ENCODE peak calls at places on chromosomes 2 and 18, in five cellular contexts. One of them, this sample, is unnamed.
A peak's percentile ranks its signal among the peaks of the same experiment; 100 is the strongest.

GRCh38 chr2:15058015-15058414 is 425.5 kb downstream of the LRATD1 start:
- DNase-seq in gastrocnemius medialis: no peak
- DNase-seq in choroid plexus epithelial cell: no peak
- DNase-seq in cardiac fibroblast: peak; percentile 1
- DNase-seq in hepatocyte: no peak
- DNase-seq in this sample: peak; percentile 10

GRCh38 chr2:109365131-109365530 is 236.1 kb downstream of the SH3RF3 start:
- DNase-seq in gastrocnemius medialis: no peak
- DNase-seq in choroid plexus epithelial cell: no peak
- DNase-seq in cardiac fibroblast: no peak
- DNase-seq in hepatocyte: no peak
- DNase-seq in this sample: no peak

GRCh38 chr2:42424033-42424432 is 63.0 kb upstream of the COX7A2L start:
- DNase-seq in gastrocnemius medialis: no peak
- DNase-seq in choroid plexus epithelial cell: peak; percentile 83
- DNase-seq in cardiac fibroblast: peak; percentile 58
- DNase-seq in hepatocyte: no peak
- DNase-seq in this sample: peak; percentile 82

GRCh38 chr2:18299423-18300212 is 260.8 kb downstream of the RDH14 start:
- DNase-seq in gastrocnemius medialis: no peak
- DNase-seq in choroid plexus epithelial cell: peak; percentile 91
- DNase-seq in cardiac fibroblast: peak; percentile 93
- DNase-seq in hepatocyte: peak; percentile 69
- DNase-seq in this sample: peak; percentile 53

GRCh38 chr2:127086800-127087737 is 19.9 kb downstream of the BIN1 start:
- DNase-seq in gastrocnemius medialis: no peak
- DNase-seq in choroid plexus epithelial cell: peak; percentile 94
- DNase-seq in cardiac fibroblast: peak; percentile 81
- DNase-seq in hepatocyte: peak; percentile 82
- DNase-seq in this sample: peak; percentile 93

GRCh38 chr2:239397856-239398470 is 2.9 kb downstream of the HDAC4 start:
- DNase-seq in gastrocnemius medialis: no peak
- DNase-seq in choroid plexus epithelial cell: no peak
- DNase-seq in cardiac fibroblast: no peak
- DNase-seq in hepatocyte: no peak
- DNase-seq in this sample: no peak

GRCh38 chr2:216799873-216800421 is 59.9 kb downstream of the TNP1 start:
- DNase-seq in gastrocnemius medialis: peak; percentile 91
- DNase-seq in choroid plexus epithelial cell: peak; percentile 15
- DNase-seq in cardiac fibroblast: no peak
- DNase-seq in hepatocyte: peak; percentile 35
- DNase-seq in this sample: peak; percentile 79

GRCh38 chr2:164903944-164904343 is 51.4 kb downstream of the SLC38A11 start:
- DNase-seq in gastrocnemius medialis: no peak
- DNase-seq in choroid plexus epithelial cell: no peak
- DNase-seq in cardiac fibroblast: no peak
- DNase-seq in hepatocyte: no peak
- DNase-seq in this sample: no peak

GRCh38 chr2:218196974-218197373 is 20.0 kb upstream of the ARPC2 start:
- DNase-seq in gastrocnemius medialis: no peak
- DNase-seq in choroid plexus epithelial cell: no peak
- DNase-seq in cardiac fibroblast: no peak
- DNase-seq in hepatocyte: no peak
- DNase-seq in this sample: no peak

GRCh38 chr18:45370190-45371010 is 244.9 kb upstream of the SLC14A2 start:
- DNase-seq in gastrocnemius medialis: no peak
- DNase-seq in choroid plexus epithelial cell: peak; percentile 1
- DNase-seq in cardiac fibroblast: no peak
- DNase-seq in hepatocyte: no peak
- DNase-seq in this sample: peak; percentile 70

GRCh38 chr2:216915548-216916128 is 55.8 kb upstream of the TNP1 start:
- DNase-seq in gastrocnemius medialis: no peak
- DNase-seq in choroid plexus epithelial cell: no peak
- DNase-seq in cardiac fibroblast: no peak
- DNase-seq in hepatocyte: no peak
- DNase-seq in this sample: no peak

GRCh38 chr2:84781942-84782716 is 98.8 kb downstream of the TRABD2A start:
- DNase-seq in gastrocnemius medialis: no peak
- DNase-seq in choroid plexus epithelial cell: peak; percentile 26
- DNase-seq in cardiac fibroblast: peak; percentile 7
- DNase-seq in hepatocyte: peak; percentile 42
- DNase-seq in this sample: no peak

GRCh38 chr2:105410554-105410953 is 11.7 kb upstream of the FHL2 start:
- DNase-seq in gastrocnemius medialis: no peak
- DNase-seq in choroid plexus epithelial cell: peak; percentile 63
- DNase-seq in cardiac fibroblast: peak; percentile 51
- DNase-seq in hepatocyte: no peak
- DNase-seq in this sample: peak; percentile 38

GRCh38 chr18:22504665-22505064 is 87.0 kb upstream of the CTAGE1 start:
- DNase-seq in gastrocnemius medialis: no peak
- DNase-seq in choroid plexus epithelial cell: no peak
- DNase-seq in cardiac fibroblast: peak; percentile 56
- DNase-seq in hepatocyte: no peak
- DNase-seq in this sample: peak; percentile 74

GRCh38 chr2:11745613-11746375 is 638 bp upstream of the LPIN1 start:
- DNase-seq in gastrocnemius medialis: no peak
- DNase-seq in choroid plexus epithelial cell: no peak
- DNase-seq in cardiac fibroblast: no peak
- DNase-seq in hepatocyte: no peak
- DNase-seq in this sample: no peak

GRCh38 chr18:36412778-36413177 is 115.3 kb downstream of the FHOD3 start:
- DNase-seq in gastrocnemius medialis: no peak
- DNase-seq in choroid plexus epithelial cell: peak; percentile 29
- DNase-seq in cardiac fibroblast: peak; percentile 56
- DNase-seq in hepatocyte: peak; percentile 28
- DNase-seq in this sample: peak; percentile 50
- TF ChIP-seq CTCF in gastrocnemius medialis: no peak
- TF ChIP-seq CTCF in choroid plexus epithelial cell: peak; percentile 59
- TF ChIP-seq CTCF in cardiac fibroblast: peak; percentile 63
- TF ChIP-seq CTCF in hepatocyte: peak; percentile 25
- TF ChIP-seq CTCF in this sample: peak; percentile 61

GRCh38 chr2:111118455-111119003 is 2.2 kb upstream of the BCL2L11 start:
- DNase-seq in gastrocnemius medialis: no peak
- DNase-seq in choroid plexus epithelial cell: no peak
- DNase-seq in cardiac fibroblast: no peak
- DNase-seq in hepatocyte: peak; percentile 18
- DNase-seq in this sample: no peak

GRCh38 chr2:111119004-111119846 is 1.5 kb upstream of the BCL2L11 start:
- DNase-seq in gastrocnemius medialis: no peak
- DNase-seq in choroid plexus epithelial cell: peak; percentile 24
- DNase-seq in cardiac fibroblast: no peak
- DNase-seq in hepatocyte: peak; percentile 48
- DNase-seq in this sample: no peak

GRCh38 chr2:111116016-111116746 is 4.5 kb upstream of the BCL2L11 start:
- DNase-seq in gastrocnemius medialis: no peak
- DNase-seq in choroid plexus epithelial cell: peak; percentile 11
- DNase-seq in cardiac fibroblast: no peak
- DNase-seq in hepatocyte: no peak
- DNase-seq in this sample: no peak

GRCh38 chr2:111116843-111117665 is 3.7 kb upstream of the BCL2L11 start:
- DNase-seq in gastrocnemius medialis: peak; percentile 56
- DNase-seq in choroid plexus epithelial cell: peak; percentile 82
- DNase-seq in cardiac fibroblast: peak; percentile 75
- DNase-seq in hepatocyte: peak; percentile 88
- DNase-seq in this sample: peak; percentile 66

GRCh38 chr2:111117666-111118454 is 2.9 kb upstream of the BCL2L11 start:
- DNase-seq in gastrocnemius medialis: no peak
- DNase-seq in choroid plexus epithelial cell: peak; percentile 90
- DNase-seq in cardiac fibroblast: peak; percentile 81
- DNase-seq in hepatocyte: peak; percentile 60
- DNase-seq in this sample: peak; percentile 51
- H3K4me3 ChIP-seq in gastrocnemius medialis: peak overlapping the region; percentile 53
- H3K4me3 ChIP-seq in choroid plexus epithelial cell: peak overlapping the region; percentile 86
- H3K4me3 ChIP-seq in cardiac fibroblast: peak overlapping the region; percentile 46
- H3K4me3 ChIP-seq in hepatocyte: peak overlapping the region; percentile 4
- H3K4me3 ChIP-seq in this sample: peak overlapping the region; percentile 45

DNA sequence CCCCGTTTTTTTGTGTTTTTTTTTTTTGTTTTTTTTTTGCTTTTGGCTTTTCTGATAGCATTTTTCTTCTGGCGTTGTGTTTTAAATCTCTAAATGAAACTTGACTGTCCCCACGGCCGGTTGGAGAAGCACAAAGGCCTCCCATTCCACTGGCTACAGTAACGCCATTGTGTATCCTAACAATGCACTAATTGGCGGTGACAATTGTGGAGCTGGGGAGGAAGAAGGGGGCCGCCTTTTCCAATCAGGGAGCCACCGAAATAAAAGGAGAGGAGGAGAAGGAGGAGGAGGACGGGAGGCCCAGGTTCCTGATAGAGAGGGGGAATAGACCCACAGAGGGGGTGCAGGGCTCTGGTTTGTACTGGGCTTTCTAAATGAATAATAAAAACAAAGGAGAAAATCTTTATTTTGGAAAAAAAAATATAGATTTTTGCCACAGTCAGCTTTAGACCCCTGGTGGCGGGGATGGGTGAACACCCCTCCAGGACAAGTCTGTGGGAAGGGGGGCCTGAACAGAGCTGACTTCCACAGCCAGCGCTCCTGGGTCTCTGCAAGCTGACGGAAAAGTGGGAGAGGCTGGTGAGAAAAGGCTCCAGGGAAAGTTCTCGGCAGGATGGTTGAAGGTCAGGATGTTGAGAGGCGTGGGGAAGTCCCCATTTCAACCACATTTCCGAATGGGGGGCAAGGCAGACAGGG is 43.7 kb upstream of the FZD5 start:
- DNase-seq in gastrocnemius medialis: no peak
- DNase-seq in choroid plexus epithelial cell: no peak
- DNase-seq in cardiac fibroblast: no peak
- DNase-seq in hepatocyte: no peak
- DNase-seq in this sample: no peak
- TF ChIP-seq CTCF in gastrocnemius medialis: no peak
- TF ChIP-seq CTCF in choroid plexus epithelial cell: peak; percentile 20
- TF ChIP-seq CTCF in cardiac fibroblast: peak; percentile 25
- TF ChIP-seq CTCF in hepatocyte: no peak
- TF ChIP-seq CTCF in this sample: no peak

GRCh38 chr2:170969030-170969429 is 40.0 kb downstream of the GORASP2 start:
- DNase-seq in gastrocnemius medialis: no peak
- DNase-seq in choroid plexus epithelial cell: no peak
- DNase-seq in cardiac fibroblast: no peak
- DNase-seq in hepatocyte: no peak
- DNase-seq in this sample: no peak

GRCh38 chr2:170966648-170967396 is 37.8 kb downstream of the GORASP2 start:
- DNase-seq in gastrocnemius medialis: no peak
- DNase-seq in choroid plexus epithelial cell: no peak
- DNase-seq in cardiac fibroblast: no peak
- DNase-seq in hepatocyte: no peak
- DNase-seq in this sample: no peak

GRCh38 chr2:170965446-170966225 is 36.6 kb downstream of the GORASP2 start:
- DNase-seq in gastrocnemius medialis: no peak
- DNase-seq in choroid plexus epithelial cell: peak; percentile 45
- DNase-seq in cardiac fibroblast: no peak
- DNase-seq in hepatocyte: no peak
- DNase-seq in this sample: peak; percentile 51

GRCh38 chr2:170968205-170969003 is 39.4 kb downstream of the GORASP2 start:
- DNase-seq in gastrocnemius medialis: no peak
- DNase-seq in choroid plexus epithelial cell: no peak
- DNase-seq in cardiac fibroblast: no peak
- DNase-seq in hepatocyte: no peak
- DNase-seq in this sample: no peak

GRCh38 chr2:170967553-170967952 is 38.5 kb downstream of the GORASP2 start:
- DNase-seq in gastrocnemius medialis: no peak
- DNase-seq in choroid plexus epithelial cell: no peak
- DNase-seq in cardiac fibroblast: no peak
- DNase-seq in hepatocyte: no peak
- DNase-seq in this sample: no peak
- H3K4me3 ChIP-seq in gastrocnemius medialis: no peak overlapping the region
- H3K4me3 ChIP-seq in choroid plexus epithelial cell: no peak overlapping the region
- H3K4me3 ChIP-seq in cardiac fibroblast: no peak overlapping the region
- H3K4me3 ChIP-seq in hepatocyte: no peak overlapping the region
- H3K4me3 ChIP-seq in this sample: no peak overlapping the region

GRCh38 chr2:229344151-229344551 is 73.1 kb upstream of the PID1 start:
- DNase-seq in gastrocnemius medialis: no peak
- DNase-seq in choroid plexus epithelial cell: peak; percentile 78
- DNase-seq in cardiac fibroblast: peak; percentile 73
- DNase-seq in hepatocyte: peak; percentile 34
- DNase-seq in this sample: peak; percentile 91

GRCh38 chr2:229339613-229340012 is 68.5 kb upstream of the PID1 start:
- DNase-seq in gastrocnemius medialis: no peak
- DNase-seq in choroid plexus epithelial cell: peak; percentile 60
- DNase-seq in cardiac fibroblast: peak; percentile 70
- DNase-seq in hepatocyte: no peak
- DNase-seq in this sample: peak; percentile 92

GRCh38 chr2:229340086-229340760 is 69.1 kb upstream of the PID1 start:
- DNase-seq in gastrocnemius medialis: no peak
- DNase-seq in choroid plexus epithelial cell: peak; percentile 73
- DNase-seq in cardiac fibroblast: peak; percentile 52
- DNase-seq in hepatocyte: no peak
- DNase-seq in this sample: peak; percentile 97

GRCh38 chr2:229343661-229344060 is 72.6 kb upstream of the PID1 start:
- DNase-seq in gastrocnemius medialis: no peak
- DNase-seq in choroid plexus epithelial cell: no peak
- DNase-seq in cardiac fibroblast: no peak
- DNase-seq in hepatocyte: no peak
- DNase-seq in this sample: no peak

DNA sequence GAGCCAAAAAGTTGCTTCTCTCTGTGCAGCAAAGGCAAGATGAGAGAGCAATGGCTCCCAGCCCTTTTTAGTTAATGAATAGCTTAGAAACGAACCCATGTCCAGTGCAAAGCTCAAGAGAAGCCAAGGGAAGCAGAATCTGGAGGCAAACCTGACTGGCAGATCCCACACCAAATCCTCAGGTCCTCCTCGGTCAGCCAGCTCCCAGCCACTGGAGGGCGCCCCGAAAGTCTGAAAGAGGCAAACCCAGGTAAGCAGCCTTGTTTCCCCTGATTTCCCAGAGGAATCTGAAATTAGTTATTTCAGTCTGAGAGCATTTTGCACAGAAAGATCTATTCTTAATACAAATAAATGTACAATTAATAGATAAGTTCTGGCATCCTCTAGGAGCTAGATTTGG is 71.3 kb upstream of the PID1 start:
- DNase-seq in gastrocnemius medialis: no peak
- DNase-seq in choroid plexus epithelial cell: peak; percentile 70
- DNase-seq in cardiac fibroblast: peak; percentile 50
- DNase-seq in hepatocyte: peak; percentile 64
- DNase-seq in this sample: peak; percentile 51
- TF ChIP-seq CTCF in gastrocnemius medialis: no peak
- TF ChIP-seq CTCF in choroid plexus epithelial cell: peak; percentile 90
- TF ChIP-seq CTCF in cardiac fibroblast: peak; percentile 66
- TF ChIP-seq CTCF in hepatocyte: peak; percentile 52
- TF ChIP-seq CTCF in this sample: peak; percentile 56

GRCh38 chr2:173959909-173960308 is 5.3 kb downstream of the SP3 start:
- DNase-seq in gastrocnemius medialis: no peak
- DNase-seq in choroid plexus epithelial cell: no peak
- DNase-seq in cardiac fibroblast: no peak
- DNase-seq in hepatocyte: no peak
- DNase-seq in this sample: no peak
- H3K4me3 ChIP-seq in gastrocnemius medialis: no peak overlapping the region
- H3K4me3 ChIP-seq in choroid plexus epithelial cell: no peak overlapping the region
- H3K4me3 ChIP-seq in cardiac fibroblast: no peak overlapping the region
- H3K4me3 ChIP-seq in hepatocyte: no peak overlapping the region
- H3K4me3 ChIP-seq in this sample: no peak overlapping the region

GRCh38 chr18:77093067-77093430 is 39.5 kb downstream of the MBP start:
- DNase-seq in gastrocnemius medialis: no peak
- DNase-seq in choroid plexus epithelial cell: no peak
- DNase-seq in cardiac fibroblast: no peak
- DNase-seq in hepatocyte: no peak
- DNase-seq in this sample: no peak
- TF ChIP-seq CTCF in gastrocnemius medialis: no peak
- TF ChIP-seq CTCF in choroid plexus epithelial cell: no peak
- TF ChIP-seq CTCF in cardiac fibroblast: no peak
- TF ChIP-seq CTCF in hepatocyte: no peak
- TF ChIP-seq CTCF in this sample: no peak

This sample was measured in fibroblast of mammary gland.